ENCODE peak calls at places on chromosomes 5 and 9, in six cellular contexts. U is H1, M is HepG2, P is K562, K is GM12891, W is GM12878. D is an unnamed sample.
A peak's percentile ranks its signal among the peaks of the same experiment; 100 is the strongest.

GRCh38 chr5:9069650-9070049 is 476.2 kb downstream of the SEMA5A start:
- DNase-seq in U (no peak), M (no peak), P (no peak), K (no peak), W (no peak), D (no peak)

GRCh38 chr5:38184627-38185026 is 73.7 kb upstream of the EGFLAM start:
- DNase-seq in U (no peak), M (no peak), P (no peak), K (no peak), W (no peak), D (no peak)

GRCh38 chr5:83177803-83178202 is 100.5 kb downstream of the XRCC4 start:
- DNase-seq in U (no peak), M (no peak), P (no peak), K (no peak), W (no peak), D (no peak)

GRCh38 chr5:172147857-172148256 is 40.2 kb downstream of the STK10 start:
- DNase-seq in U (no peak), M (no peak), P (peak; percentile 64), K (no peak), W (no peak), D (no peak)

GRCh38 chr5:100311811-100312210 is 223.4 kb upstream of the FAM174A start:
- DNase-seq in U (no peak), M (no peak), P (no peak), K (no peak), W (no peak), D (no peak)

GRCh38 chr5:145347026-145347616 is 488.0 kb downstream of the PRELID2 start:
- DNase-seq in U (no peak), M (peak; percentile 9), P (peak; percentile 0), K (no peak), W (no peak), D (no peak)

GRCh38 chr5:16350816-16351215 is 114.8 kb downstream of the ZNF622 start:
- DNase-seq in U (no peak), M (no peak), P (no peak), K (no peak), W (no peak), D (no peak)

GRCh38 chr5:67353500-67353931 is 156.9 kb upstream of the CD180 start:
- DNase-seq in U (no peak), M (no peak), P (no peak), K (no peak), W (no peak), D (no peak)

GRCh38 chr9:81575976-81576375 is 113.4 kb downstream of the TLE1 start:
- DNase-seq in U (no peak), M (no peak), P (no peak), K (no peak), W (no peak), D (no peak)

GRCh38 chr9:98997580-98997979 is 53.9 kb downstream of the COL15A1 start:
- DNase-seq in U (no peak), M (no peak), P (no peak), K (no peak), W (no peak), D (no peak)

GRCh38 chr5:171777420-171777759 is 8.2 kb upstream of the SMIM23 start:
- DNase-seq in U (no peak), M (no peak), P (no peak), K (no peak), W (no peak), D (no peak)

GRCh38 chr9:135068776-135069415 is 18.6 kb upstream of the OLFM1 start:
- DNase-seq in U (no peak), M (no peak), P (no peak), K (no peak), W (no peak), D (no peak)

DNA sequence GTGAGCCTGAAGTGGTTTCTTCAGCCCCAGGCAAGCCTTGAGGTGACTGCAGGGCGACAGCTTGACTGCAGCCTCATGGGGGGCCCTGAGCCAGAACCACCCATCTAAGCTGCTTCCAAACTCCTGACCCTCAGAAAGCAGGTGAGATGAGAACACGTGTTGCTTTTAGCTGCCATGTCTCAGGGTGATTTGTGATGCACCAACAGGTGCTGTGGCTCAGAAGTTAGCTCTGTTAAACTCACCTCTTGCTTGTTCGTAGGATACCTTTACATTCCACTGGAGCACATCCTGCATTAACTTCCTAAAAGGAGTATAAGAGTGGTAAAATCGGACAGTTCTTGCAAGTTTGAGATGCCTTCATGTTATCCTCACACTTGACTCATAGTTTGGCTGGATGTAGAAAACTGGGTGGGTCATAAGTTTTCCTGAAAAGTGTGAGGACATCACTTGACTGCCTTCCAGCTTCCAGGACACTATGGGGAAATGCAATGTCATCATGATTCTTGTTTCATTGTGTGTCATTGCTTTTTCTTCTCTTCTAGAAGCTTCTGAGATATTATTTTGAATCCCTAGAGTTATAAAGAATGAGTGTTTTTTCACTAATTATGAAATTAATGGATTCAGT is 92.5 kb downstream of the HSD17B3 start:
- DNase-seq in U (no peak), M (no peak), P (no peak), K (no peak), W (no peak), D (no peak)
- TF ChIP-seq POLR2AphosphoS5 in U (no peak), M (no peak), P (no peak), K (no peak), W (no peak), D (no peak)

DNA sequence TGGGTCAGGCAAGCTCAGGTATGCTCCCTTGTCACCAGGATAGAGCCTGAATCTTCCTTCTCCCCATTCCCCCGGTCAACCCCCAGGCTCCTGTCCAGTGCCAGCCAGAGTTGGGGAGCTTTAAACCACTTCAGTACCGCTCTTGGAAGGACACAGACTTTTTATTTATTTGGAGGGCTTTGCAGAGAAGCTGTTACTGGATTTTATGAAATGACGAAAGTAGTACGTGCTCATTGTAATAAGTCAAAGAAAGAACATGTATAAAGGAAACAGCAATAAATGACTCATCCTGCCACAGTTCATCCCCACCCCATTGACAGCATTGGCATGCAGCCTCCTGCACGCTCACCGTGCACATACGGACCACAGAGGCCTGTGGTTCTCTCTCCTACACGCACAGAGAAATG is 230.3 kb downstream of the AUH start:
- DNase-seq in U (no peak), M (no peak), P (no peak), K (no peak), W (no peak), D (no peak)
- TF ChIP-seq POLR2A in U (no peak), M (no peak), P (no peak), K (no peak), W (no peak), D (no peak)

DNA sequence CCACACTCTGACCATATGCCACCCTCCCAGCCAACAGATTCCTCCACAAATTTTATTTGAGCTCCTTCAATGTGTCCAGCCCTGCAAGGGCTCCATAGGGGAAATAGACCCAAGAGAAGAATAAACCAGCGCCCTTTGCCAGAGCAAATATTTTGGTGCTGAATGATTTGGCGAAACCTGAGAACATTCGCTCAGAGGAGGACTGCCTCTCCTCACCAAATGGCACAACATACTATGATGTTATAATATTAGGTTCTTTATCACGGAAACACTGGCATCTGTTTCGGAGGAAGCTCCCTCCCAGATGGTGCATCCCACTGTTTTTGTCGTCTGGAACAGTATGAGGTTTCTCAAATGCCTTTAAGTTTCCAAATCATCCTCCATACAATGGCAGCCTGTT is 139.2 kb upstream of the ADRA1B start:
- DNase-seq in U (no peak), M (no peak), P (no peak), K (no peak), W (no peak), D (no peak)
- TF ChIP-seq TAF1 in U (no peak), M (no peak), P (no peak), K (no peak), W (no peak), D (no peak)

DNA sequence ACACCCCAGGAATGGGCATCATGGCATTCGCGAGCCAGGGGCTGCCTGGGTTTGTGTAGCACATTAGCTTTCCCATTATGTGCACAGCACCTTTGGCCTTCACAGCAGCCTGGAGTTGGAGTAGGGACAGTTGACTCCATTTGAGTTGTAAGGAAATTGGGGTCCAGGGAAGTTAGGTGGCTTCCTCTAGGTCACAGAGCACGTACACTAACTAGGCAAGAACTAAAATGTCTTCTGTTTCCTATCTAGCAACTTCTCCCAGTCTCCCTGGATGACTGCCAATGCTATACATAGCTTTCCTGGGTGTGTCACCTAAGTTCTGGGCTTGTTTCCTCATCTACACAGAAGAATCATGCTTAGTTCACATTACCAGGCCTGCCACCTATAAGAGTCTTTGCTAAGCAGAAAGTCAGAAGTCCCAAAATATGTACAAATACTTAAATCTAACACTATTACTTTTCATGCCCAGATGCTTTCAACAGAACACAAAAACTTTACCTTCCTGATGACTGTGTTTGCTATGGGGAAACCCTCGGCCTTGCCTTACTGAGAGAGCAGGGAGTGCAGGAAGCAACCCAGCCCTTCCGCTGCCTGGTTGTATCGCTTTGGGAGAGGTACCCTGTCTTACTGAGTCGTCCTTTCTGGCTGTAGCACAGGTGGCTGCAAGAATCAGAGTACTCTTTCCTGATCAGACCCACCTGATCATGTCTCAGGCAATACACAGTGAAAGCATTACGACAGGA is 12.0 kb downstream of the MACROH2A1 start:
- DNase-seq in U (no peak), M (peak; percentile 13), P (peak; percentile 92), K (no peak), W (no peak), D (no peak)
- TF ChIP-seq POLR2AphosphoS5 in U (no peak), M (no peak), P (peak; percentile 36), K (no peak), W (no peak), D (no peak)

DNA sequence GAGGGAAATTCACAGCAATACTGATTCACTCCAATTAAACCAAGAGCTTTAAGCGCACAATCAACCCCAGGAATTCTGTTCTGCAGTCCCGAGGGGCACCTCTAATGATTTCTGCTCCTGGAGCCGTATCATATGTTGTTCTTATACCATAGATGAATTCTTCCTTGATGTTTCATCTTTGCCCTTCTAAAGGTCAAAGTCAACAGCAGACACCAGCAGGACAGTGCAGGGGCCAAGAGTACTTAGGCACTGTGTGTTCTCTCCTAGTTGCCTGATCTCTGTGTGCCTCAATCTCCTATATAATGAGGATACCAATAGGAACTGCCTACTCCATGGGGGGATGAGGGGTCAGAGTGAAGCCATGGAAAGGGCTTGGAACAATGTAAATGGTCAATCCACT is 16.5 kb downstream of the EPB41L4B start:
- DNase-seq in U (no peak), M (peak; percentile 36), P (no peak), K (no peak), W (no peak), D (no peak)
- TF ChIP-seq POLR2A in U (no peak), M (no peak), P (no peak), K (no peak), W (no peak), D (no peak)

DNA sequence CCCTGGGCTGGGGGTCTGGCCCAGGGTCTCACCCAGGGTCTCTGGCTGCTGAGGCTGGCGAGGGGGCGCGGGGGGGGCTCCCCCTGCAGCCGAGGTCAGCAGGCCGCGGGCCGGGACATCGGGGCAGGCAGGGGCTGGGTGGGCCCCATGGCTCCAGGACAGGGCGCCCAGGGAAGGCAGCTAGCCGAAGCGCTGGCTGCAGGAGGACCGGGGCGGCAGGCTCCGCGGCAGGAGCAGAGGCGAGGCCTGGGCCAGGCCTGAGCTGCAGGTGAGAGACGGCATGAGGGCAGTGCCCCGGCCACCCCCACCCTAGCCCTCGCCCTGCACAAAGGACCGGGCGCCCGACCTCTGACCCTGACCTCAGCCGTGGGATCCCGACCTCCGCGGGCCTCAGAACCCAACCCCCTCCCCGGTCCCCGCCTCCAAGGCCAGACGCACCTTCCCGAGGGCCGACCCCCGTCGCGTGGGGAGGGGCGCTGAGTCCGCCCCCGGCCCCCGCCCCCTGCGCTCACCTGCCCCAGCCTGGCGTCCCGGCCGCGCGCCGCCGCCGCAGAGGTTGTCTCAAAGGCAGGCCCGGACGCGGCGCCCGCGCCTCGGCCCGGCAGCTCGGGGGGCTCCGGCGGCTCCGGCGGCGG is 446 bp downstream of the RNF208 start:
- DNase-seq in U (no peak), M (no peak), P (no peak), K (no peak), W (no peak), D (no peak)
- TF ChIP-seq TAF1 in U (no peak), M (peak; percentile 27), P (no peak), K (no peak), W (no peak), D (no peak)